ENCODE peak calls at places on chromosomes 1 and 21, in six cellular contexts. I, G, S, V, Z and L are unnamed samples.

GRCh38 chr1:41534181-41535076 is 49.9 kb upstream of the EDN2 start:
- DNase-seq in S (peak; percentile 9), Z (no peak), G (no peak), I (no peak), V (no peak), L (peak; percentile 26)

GRCh38 chr1:201646623-201647022 is 107.7 kb downstream of the NAV1 start:
- DNase-seq in S (no peak), Z (no peak), I (no peak), G (no peak), V (no peak), L (no peak)

GRCh38 chr1:8604041-8604942 is 213.1 kb downstream of the RERE start:
- DNase-seq in S (no peak), G (no peak), V (no peak), I (peak; percentile 82), Z (no peak), L (no peak)

GRCh38 chr1:3919706-3920105 is 19.6 kb upstream of the C1orf174 start:
- DNase-seq in Z (no peak), S (no peak), G (no peak), V (no peak), I (no peak), L (no peak)

GRCh38 chr21:41953831-41954653 is at the start of gene C2CD2:
- DNase-seq in Z (no peak), V (peak; percentile 55), G (peak; percentile 47), S (peak; percentile 81), I (no peak), L (peak; percentile 83)

GRCh38 chr1:18480315-18481189 is at the start of gene KLHDC7A:
- DNase-seq in G (peak; percentile 60), S (no peak), V (peak; percentile 91), Z (no peak), I (no peak), L (peak; percentile 46)

GRCh38 chr21:45280178-45280821 is 7.4 kb downstream of the POFUT2 start:
- DNase-seq in Z (no peak), I (no peak), V (no peak), S (peak; percentile 15), G (no peak), L (no peak)

GRCh38 chr1:216614011-216614934 is 109.0 kb downstream of the ESRRG start:
- DNase-seq in Z (no peak), I (no peak), V (no peak), G (no peak), S (no peak), L (no peak)

GRCh38 chr1:233020441-233020840 is 70.0 kb downstream of the NTPCR start:
- DNase-seq in Z (no peak), S (no peak), I (no peak), V (no peak), G (no peak), L (no peak)

GRCh38 chr1:175470078-175470477 is 273.3 kb downstream of the TNR start:
- DNase-seq in V (no peak), Z (no peak), S (no peak), I (no peak), G (no peak), L (no peak)

GRCh38 chr1:227935826-227936225 is 11.9 kb downstream of the WNT9A start:
- DNase-seq in I (no peak), S (no peak), V (no peak), G (no peak), Z (no peak), L (peak; percentile 50)

GRCh38 chr1:156862602-156863599 is 2.2 kb downstream of the NTRK1 start:
- DNase-seq in G (no peak), S (no peak), I (no peak), V (no peak), Z (no peak), L (no peak)
- TF ChIP-seq EP300 in G (no peak), S (no peak), I (no peak), V (no peak), Z (no peak), L (no peak)

GRCh38 chr1:213989740-213990472 is 2.1 kb downstream of the PROX1 start:
- DNase-seq in I (no peak), Z (no peak), G (no peak), V (no peak), S (no peak), L (peak; percentile 81)
- H3K4me3 ChIP-seq in I (no peak overlapping the region), Z (no peak overlapping the region), G (no peak overlapping the region), V (peak overlapping the region; percentile 82), S (peak overlapping the region; percentile 53), L (peak overlapping the region; percentile 66)

GRCh38 chr1:83998599-83999315 is at the start of gene TTLL7:
- DNase-seq in V (peak; percentile 10), S (peak; percentile 60), Z (no peak), I (no peak), G (peak; percentile 33), L (peak; percentile 86)

GRCh38 chr1:83995649-83996048 is 3.3 kb downstream of the TTLL7 start:
- DNase-seq in Z (no peak), V (no peak), G (no peak), S (no peak), I (no peak), L (no peak)

GRCh38 chr1:83998205-83998598 is 730 bp downstream of the TTLL7 start:
- DNase-seq in I (no peak), G (no peak), Z (no peak), S (no peak), V (no peak), L (no peak)

GRCh38 chr1:83996175-83996574 is 2.8 kb downstream of the TTLL7 start:
- DNase-seq in V (no peak), S (no peak), G (no peak), Z (no peak), I (no peak), L (no peak)

GRCh38 chr1:83996621-83997020 is 2.3 kb downstream of the TTLL7 start:
- DNase-seq in Z (no peak), I (no peak), G (no peak), S (no peak), V (no peak), L (no peak)
- TF ChIP-seq EP300 in Z (no peak), I (no peak), G (no peak), S (no peak), V (no peak), L (no peak)

GRCh38 chr1:154176341-154176740 is 15.6 kb downstream of the TPM3 start:
- DNase-seq in S (no peak), I (no peak), Z (peak; percentile 40), G (no peak), V (no peak), L (no peak)

GRCh38 chr1:154179951-154180687 is 11.8 kb downstream of the TPM3 start:
- DNase-seq in I (no peak), V (no peak), S (no peak), G (no peak), Z (no peak), L (no peak)

GRCh38 chr1:154181944-154182341 is 10.0 kb downstream of the TPM3 start:
- DNase-seq in I (no peak), Z (no peak), S (no peak), G (no peak), V (no peak), L (no peak)

GRCh38 chr1:154178006-154178405 is 13.9 kb downstream of the TPM3 start:
- DNase-seq in I (no peak), G (no peak), Z (no peak), V (no peak), S (no peak), L (no peak)

DNA sequence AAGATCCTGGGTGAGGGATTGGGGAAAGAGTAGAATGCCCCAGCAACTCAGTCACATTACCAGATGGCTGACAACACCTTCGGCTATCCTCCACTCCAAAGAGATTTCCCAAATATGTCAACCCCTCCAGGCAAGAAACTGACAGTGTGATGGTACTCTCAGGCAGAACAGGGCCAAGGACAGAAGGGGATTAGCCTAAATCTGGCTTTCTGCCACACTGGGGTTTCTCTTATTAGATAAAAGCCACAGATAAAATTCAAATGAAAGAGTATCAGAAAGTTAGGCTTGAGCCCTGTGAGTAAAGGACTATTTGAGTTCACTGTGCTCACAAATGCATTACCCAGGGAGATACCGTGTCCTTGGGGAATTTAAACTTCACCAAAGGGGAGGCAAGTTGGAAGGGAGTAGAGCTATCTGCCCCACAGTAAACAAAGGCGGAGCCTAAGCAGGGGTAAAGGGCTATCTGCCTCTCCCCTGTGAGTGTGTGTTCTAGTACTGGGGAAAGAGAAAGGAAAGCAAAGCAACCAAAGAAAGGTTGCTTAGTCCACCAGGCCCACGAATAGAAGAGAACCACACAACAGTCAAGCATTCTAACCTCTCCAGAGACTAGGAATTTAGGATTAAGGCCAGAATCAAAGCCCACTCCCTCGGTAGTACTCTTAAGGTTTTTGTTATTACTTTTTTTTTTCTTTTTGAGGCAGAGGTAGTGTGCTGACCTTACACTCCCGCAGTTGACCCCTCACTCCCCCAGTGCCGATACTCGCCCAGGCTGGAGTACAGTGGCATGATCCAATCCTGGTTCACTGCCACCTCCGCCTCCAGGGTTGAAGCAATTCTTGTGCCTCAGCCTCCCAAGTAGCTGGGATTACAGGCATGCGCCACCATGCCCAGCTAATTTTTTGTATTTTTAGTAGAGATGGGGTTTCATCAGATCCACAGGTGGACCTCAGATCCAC is 12.8 kb downstream of the TPM3 start:
- DNase-seq in V (peak; percentile 64), I (no peak), G (no peak), Z (no peak), S (no peak), L (no peak)
- H3K4me3 ChIP-seq in V (no peak overlapping the region), I (peak overlapping the region; percentile 99), G (no peak overlapping the region), Z (no peak overlapping the region), S (no peak overlapping the region), L (no peak overlapping the region)

DNA sequence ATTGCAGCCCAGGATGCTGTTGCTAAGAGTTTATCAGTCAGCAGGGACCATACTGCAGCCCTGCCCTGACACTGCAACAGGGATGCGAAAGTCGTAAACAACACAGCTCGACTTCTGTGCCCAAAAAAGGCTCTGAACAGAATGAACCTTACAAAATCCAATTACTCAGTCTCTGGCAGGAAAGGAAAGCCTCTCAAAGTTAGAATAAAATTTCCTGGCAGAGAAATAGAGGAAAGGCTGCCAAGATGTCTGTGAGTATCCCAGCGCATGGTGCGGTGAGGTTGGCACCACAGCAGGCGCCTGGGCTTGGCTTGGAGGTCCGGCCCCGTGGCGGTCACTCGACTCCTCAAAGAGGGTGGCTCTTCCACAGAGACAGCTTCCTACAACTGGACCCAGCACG is 185.8 kb downstream of the PCP4 start:
- DNase-seq in S (no peak), I (no peak), G (no peak), Z (peak; percentile 36), V (no peak), L (peak; percentile 90)
- TF ChIP-seq EP300 in S (no peak), I (no peak), G (no peak), Z (no peak), V (no peak), L (peak; percentile 88)

DNA sequence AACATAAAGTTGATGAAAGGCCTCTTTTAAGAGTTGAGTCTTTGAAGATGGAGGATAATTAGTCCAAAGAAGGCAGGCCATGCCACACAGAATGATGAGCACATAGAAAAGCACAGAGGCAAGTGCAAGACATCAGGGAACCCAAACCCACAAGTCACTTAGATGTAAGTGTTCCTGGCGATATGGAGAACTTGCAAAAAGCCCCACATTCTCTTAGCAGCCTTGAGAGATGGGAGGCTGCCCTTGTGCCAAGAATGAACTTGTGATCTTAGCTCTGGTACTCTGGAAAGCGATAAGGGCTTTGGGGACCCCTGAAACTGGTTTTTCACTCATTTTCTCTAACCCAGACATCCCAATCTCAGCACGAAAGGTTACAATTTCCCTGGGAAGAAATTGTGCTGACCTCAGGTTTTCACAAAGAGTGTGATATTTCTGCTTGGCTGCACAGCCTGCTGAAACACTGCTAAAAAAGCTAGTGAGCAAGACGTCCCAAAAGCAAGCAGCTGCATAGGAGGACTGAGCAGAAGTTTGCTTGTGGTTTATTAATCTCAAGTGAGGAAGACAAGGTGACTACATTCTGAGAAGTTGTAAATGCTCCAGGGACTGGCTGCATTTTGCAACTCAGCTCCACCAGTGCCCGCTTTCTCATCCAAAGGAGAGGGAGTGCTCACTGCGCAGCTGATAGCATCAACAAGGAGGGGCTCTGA is 496.9 kb upstream of the CAMK1G start:
- DNase-seq in I (peak; percentile 77), S (no peak), Z (no peak), G (no peak), V (no peak), L (no peak)
- H3K4me3 ChIP-seq in I (peak overlapping the region; percentile 16), S (no peak overlapping the region), Z (no peak overlapping the region), G (no peak overlapping the region), V (no peak overlapping the region), L (no peak overlapping the region)